ENCODE peak calls at places on chromosomes 5 and 9, in five cellular contexts. C, Q, B, F and G are unnamed samples.
A peak's percentile ranks its signal among the peaks of the same experiment; 100 is the strongest.

GRCh38 chr5:35129921-35130485 is 82.3 kb upstream of the AGXT2 start:
- DNase-seq in Q (peak; percentile 69), B (no peak), F (no peak), C (no peak), G (peak; percentile 41)

GRCh38 chr9:13461588-13461987 is 182.1 kb upstream of the MPDZ start:
- DNase-seq in C (no peak), Q (no peak), F (no peak), B (no peak), G (no peak)

GRCh38 chr5:137728048-137728447 is 7.8 kb downstream of the KLHL3 start:
- DNase-seq in C (no peak), Q (no peak), B (no peak), F (no peak), G (no peak)

GRCh38 chr5:54257366-54258118 is 52.8 kb downstream of the ARL15 start:
- DNase-seq in B (no peak), Q (no peak), F (no peak), C (no peak), G (peak; percentile 67)

GRCh38 chr5:32027717-32028321 is 146.3 kb downstream of the GOLPH3 start:
- DNase-seq in C (no peak), F (peak; percentile 30), B (peak; percentile 87), Q (no peak), G (peak; percentile 92)

GRCh38 chr9:107638496-107638895 is 148.9 kb upstream of the KLF4 start:
- DNase-seq in Q (no peak), F (no peak), B (no peak), C (no peak), G (no peak)

GRCh38 chr9:99720455-99721050 is 101.1 kb upstream of the NR4A3 start:
- DNase-seq in Q (peak; percentile 16), B (no peak), C (no peak), F (no peak), G (no peak)

GRCh38 chr5:165457854-165458481 is 1952.5 kb downstream of the MAT2B start:
- DNase-seq in F (peak; percentile 26), C (no peak), B (no peak), Q (peak; percentile 0), G (peak; percentile 34)

GRCh38 chr9:129378241-129378661 is 200.2 kb upstream of the IER5L start:
- DNase-seq in C (no peak), F (no peak), Q (no peak), B (peak; percentile 50), G (no peak)

GRCh38 chr9:1709347-1709746 is 305.8 kb upstream of the SMARCA2 start:
- DNase-seq in B (no peak), F (no peak), Q (peak; percentile 8), C (no peak), G (no peak)

GRCh38 chr5:17169507-17169906 is 47.9 kb upstream of the BASP1 start:
- DNase-seq in F (no peak), Q (peak; percentile 11), B (no peak), C (no peak), G (no peak)

GRCh38 chr5:147906326-147907095 is at the start of gene C5orf46:
- DNase-seq in C (no peak), B (no peak), Q (no peak), F (no peak), G (peak; percentile 66)

GRCh38 chr5:151480859-151481258 is 33.5 kb downstream of the SLC36A1 start:
- DNase-seq in Q (no peak), F (no peak), C (no peak), B (no peak), G (peak; percentile 28)

GRCh38 chr9:126474786-126475485 is 138.8 kb upstream of the LMX1B start:
- DNase-seq in C (no peak), B (no peak), F (no peak), Q (no peak), G (no peak)

GRCh38 chr5:116571568-116572321 is 2.9 kb downstream of the SEMA6A start:
- DNase-seq in C (no peak), B (no peak), Q (peak; percentile 66), F (no peak), G (no peak)

GRCh38 chr5:169979871-169980270 is 424 bp downstream of the INSYN2B start:
- DNase-seq in F (peak; percentile 17), B (no peak), Q (no peak), C (no peak), G (no peak)

GRCh38 chr5:169978744-169979143 is 1.6 kb downstream of the INSYN2B start:
- DNase-seq in C (no peak), F (no peak), Q (no peak), B (no peak), G (no peak)

DNA sequence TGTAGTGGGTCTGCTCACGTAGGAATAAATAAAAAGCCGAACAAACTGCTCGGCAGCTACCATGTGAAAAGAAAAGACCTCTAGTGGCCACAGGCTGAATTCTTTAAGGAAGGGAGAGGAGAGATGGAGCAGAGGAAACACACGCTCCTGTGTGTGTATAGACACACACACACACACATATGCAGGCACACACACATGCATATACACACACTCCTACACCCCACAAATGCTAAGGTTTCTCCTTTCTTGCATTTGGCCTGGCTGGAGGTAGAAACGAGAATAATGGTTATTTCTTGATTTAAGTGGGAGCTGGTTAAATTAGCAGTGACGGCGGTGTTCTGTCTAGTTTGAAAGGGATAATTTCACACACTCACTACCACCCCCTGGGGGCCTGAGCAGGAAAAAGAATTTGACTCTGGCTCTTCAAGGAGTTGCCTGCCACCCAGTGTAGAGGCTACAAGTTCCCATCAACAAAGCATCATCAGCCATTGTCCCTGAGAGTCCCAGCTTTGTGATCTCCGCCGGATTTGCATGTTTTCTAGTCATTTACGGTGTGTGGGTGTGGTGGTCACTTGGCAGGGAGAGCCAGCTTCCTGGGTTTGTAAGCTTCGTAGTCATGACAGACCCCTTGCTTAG is at the start of gene INSYN2B:
- DNase-seq in B (peak; percentile 66), C (no peak), Q (peak; percentile 27), F (peak; percentile 87), G (peak; percentile 91)
- H3K27ac ChIP-seq in B (no peak within 1 kb of the TSS), C (no peak within 1 kb of the TSS), Q (no peak within 1 kb of the TSS), F (no peak within 1 kb of the TSS), G (peak within 1 kb of the TSS; percentile 25)

GRCh38 chr9:114395768-114396167 is 8.0 kb upstream of the AKNA start:
- DNase-seq in F (no peak), C (no peak), B (no peak), Q (no peak), G (no peak)
- H3K27ac ChIP-seq in F (no peak overlapping the region), C (peak overlapping the region; percentile 59), B (peak overlapping the region; percentile 82), Q (no peak overlapping the region), G (no peak overlapping the region)

GRCh38 chr9:79924836-79925235 is 353.1 kb downstream of the TLE4 start:
- DNase-seq in F (no peak), C (no peak), B (no peak), Q (no peak), G (no peak)

GRCh38 chr9:79929285-79929684 is 357.5 kb downstream of the TLE4 start:
- DNase-seq in Q (no peak), F (no peak), B (no peak), C (no peak), G (no peak)

DNA sequence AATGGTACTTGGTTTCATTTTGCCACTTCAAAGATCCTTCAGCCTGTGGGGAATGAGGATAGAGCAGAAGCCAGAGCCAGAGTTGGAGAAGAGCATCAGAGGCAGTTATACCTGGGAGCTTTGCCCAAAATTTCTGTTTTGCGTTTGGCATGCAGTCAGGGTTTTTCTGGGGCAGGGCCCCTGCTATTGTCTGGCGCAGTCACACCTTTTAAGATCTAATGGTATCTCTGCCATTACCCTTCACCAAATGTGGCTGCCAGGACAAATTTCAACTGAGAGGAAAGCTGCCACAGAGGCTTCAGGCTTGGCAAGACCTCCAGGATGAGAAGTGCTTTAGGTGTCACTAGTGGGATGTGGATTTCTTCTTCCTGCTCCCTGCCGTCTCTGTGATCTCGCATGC is 356.9 kb downstream of the TLE4 start:
- DNase-seq in B (no peak), Q (no peak), F (no peak), C (no peak), G (no peak)
- H3K27ac ChIP-seq in B (no peak overlapping the region), Q (no peak overlapping the region), F (no peak overlapping the region), C (no peak overlapping the region), G (no peak overlapping the region)

GRCh38 chr5:179217356-179217755 is 127.9 kb downstream of the ADAMTS2 start:
- DNase-seq in B (no peak), Q (no peak), C (no peak), F (no peak), G (no peak)
- H3K27ac ChIP-seq in B (no peak overlapping the region), Q (no peak overlapping the region), C (no peak overlapping the region), F (no peak overlapping the region), G (no peak overlapping the region)

GRCh38 chr5:2752059-2752874 is 790 bp upstream of the IRX2 start:
- DNase-seq in C (no peak), F (no peak), B (no peak), Q (no peak), G (no peak)

GRCh38 chr5:2752875-2753435 is 1.5 kb upstream of the IRX2 start:
- DNase-seq in Q (no peak), B (no peak), F (no peak), C (no peak), G (no peak)

GRCh38 chr5:2750758-2751464 is 566 bp downstream of the IRX2 start:
- DNase-seq in Q (no peak), B (no peak), F (no peak), C (no peak), G (no peak)

GRCh38 chr5:2750026-2750757 is 1.3 kb downstream of the IRX2 start:
- DNase-seq in Q (no peak), B (no peak), F (no peak), C (no peak), G (no peak)

GRCh38 chr5:2751592-2752021 is at the start of gene IRX2:
- DNase-seq in B (no peak), F (peak; percentile 94), Q (peak; percentile 61), C (no peak), G (peak; percentile 87)
- H3K27ac ChIP-seq in B (peak within 1 kb of the TSS; percentile 50), F (no peak within 1 kb of the TSS), Q (no peak within 1 kb of the TSS), C (peak within 1 kb of the TSS; percentile 71), G (peak within 1 kb of the TSS; percentile 95)

DNA sequence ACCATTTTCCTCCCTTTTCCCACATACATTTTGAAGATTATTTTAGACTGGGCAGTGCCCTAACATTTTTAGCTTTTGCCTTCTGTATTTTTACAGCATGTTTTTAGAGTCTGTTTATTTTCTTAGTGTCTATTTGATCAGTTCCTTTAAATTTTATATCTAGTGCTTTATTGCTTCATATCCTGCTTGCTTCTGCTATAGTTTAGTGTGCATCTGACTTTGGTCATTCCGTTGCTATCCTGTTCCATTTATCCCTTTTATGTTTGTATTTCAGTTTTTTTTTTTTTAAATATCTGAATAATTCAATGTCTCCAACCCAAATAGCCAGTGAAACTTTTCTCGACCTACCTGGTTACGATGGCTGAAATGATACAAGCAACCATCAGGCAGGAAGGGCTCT is 203.8 kb downstream of the ARHGAP26 start:
- DNase-seq in C (no peak), F (no peak), B (no peak), Q (no peak), G (no peak)
- H3K27ac ChIP-seq in C (no peak overlapping the region), F (no peak overlapping the region), B (no peak overlapping the region), Q (no peak overlapping the region), G (no peak overlapping the region)

GRCh38 chr9:133543772-133544467 is 9.4 kb downstream of the ADAMTSL2 start:
- DNase-seq in F (no peak), B (no peak), Q (no peak), C (no peak), G (no peak)
- H3K27ac ChIP-seq in F (no peak overlapping the region), B (no peak overlapping the region), Q (no peak overlapping the region), C (no peak overlapping the region), G (no peak overlapping the region)